ENCODE peak calls at places on chromosomes 2 and 18, in four cellular contexts. I, L, R and B are unnamed samples.

GRCh38 chr2:238771193-238771592 is 76.7 kb upstream of the TWIST2 start:
- DNase-seq in R (peak; percentile 22), L (no peak), I (peak; percentile 48), B (no peak)

GRCh38 chr2:216298719-216299118 is 73.6 kb downstream of the MARCHF4 start:
- DNase-seq in R (peak; percentile 90), L (no peak), I (peak; percentile 67), B (peak; percentile 78)

GRCh38 chr2:182435754-182436153 is 8.9 kb upstream of the PDE1A start:
- DNase-seq in L (no peak), R (peak; percentile 47), I (peak; percentile 66), B (peak; percentile 30)

GRCh38 chr2:109089602-109090300 is 39.3 kb upstream of the SH3RF3 start:
- DNase-seq in R (peak; percentile 3), L (no peak), I (no peak), B (no peak)

GRCh38 chr18:79640875-79641274 is 38.7 kb upstream of the CTDP1 start:
- DNase-seq in R (no peak), I (no peak), L (no peak), B (no peak)

GRCh38 chr2:210000464-210001324 is 1.7 kb upstream of the RPE start:
- DNase-seq in L (no peak), R (no peak), I (no peak), B (no peak)

GRCh38 chr2:149598014-149598395 is 10.4 kb upstream of the MMADHC start:
- DNase-seq in I (no peak), L (no peak), R (no peak), B (no peak)

GRCh38 chr2:222297600-222297935 is 1.2 kb downstream of the PAX3 start:
- DNase-seq in L (no peak), R (no peak), I (no peak), B (no peak)

GRCh38 chr2:217204358-217204757 is 344.5 kb upstream of the TNP1 start:
- DNase-seq in L (no peak), I (peak; percentile 81), R (peak; percentile 64), B (peak; percentile 26)

GRCh38 chr2:9745153-9745899 is 97.9 kb upstream of the TAF1B start:
- DNase-seq in I (no peak), R (no peak), L (no peak), B (peak; percentile 39)

GRCh38 chr2:28522479-28522878 is 26.6 kb downstream of the PLB1 start:
- DNase-seq in R (no peak), L (no peak), I (no peak), B (no peak)

GRCh38 chr2:62383843-62384242 is 122.2 kb downstream of the TMEM17 start:
- DNase-seq in I (peak; percentile 13), L (no peak), R (peak; percentile 27), B (peak; percentile 35)

GRCh38 chr18:35159782-35160181 is 81.1 kb upstream of the ZNF397 start:
- DNase-seq in R (no peak), L (no peak), I (no peak), B (peak; percentile 52)

GRCh38 chr2:235225261-235225660 is 268.6 kb upstream of the AGAP1 start:
- DNase-seq in L (no peak), R (no peak), I (no peak), B (no peak)

GRCh38 chr2:15941970-15942710 is 1.8 kb downstream of the MYCN start:
- DNase-seq in R (no peak), L (no peak), I (no peak), B (no peak)

GRCh38 chr2:14420851-14421250 is 211.7 kb upstream of the LRATD1 start:
- DNase-seq in L (no peak), R (peak; percentile 37), I (no peak), B (peak; percentile 61)

GRCh38 chr2:30847329-30847728 is 40.1 kb upstream of the CAPN13 start:
- DNase-seq in R (no peak), I (no peak), L (no peak), B (peak; percentile 80)

GRCh38 chr2:219650426-219651248 is 23.2 kb downstream of the SLC4A3 start:
- DNase-seq in I (no peak), L (peak; percentile 22), R (no peak), B (no peak)

GRCh38 chr2:200968735-200969134 is 5.3 kb upstream of the ORC2 start:
- DNase-seq in L (no peak), I (no peak), R (no peak), B (no peak)

GRCh38 chr2:200042102-200042735 is 86.8 kb downstream of the MAIP1 start:
- DNase-seq in R (peak; percentile 90), L (no peak), I (peak; percentile 65), B (peak; percentile 72)

GRCh38 chr2:219247678-219248642 is 2.7 kb downstream of the STK16 start:
- DNase-seq in L (no peak), R (no peak), I (no peak), B (no peak)

GRCh38 chr2:174333502-174334277 is 1.1 kb upstream of the SP9 start:
- DNase-seq in I (no peak), R (no peak), L (no peak), B (no peak)
- H3K4me3 ChIP-seq in I (peak overlapping the region; percentile 5), R (peak overlapping the region; percentile 20), L (no peak overlapping the region), B (no peak overlapping the region)

GRCh38 chr2:45912109-45912508 is 260.6 kb downstream of the PRKCE start:
- DNase-seq in L (no peak), R (no peak), I (no peak), B (no peak)

GRCh38 chr2:45909677-45910191 is 258.3 kb downstream of the PRKCE start:
- DNase-seq in I (peak; percentile 10), R (no peak), L (no peak), B (peak; percentile 89)

GRCh38 chr2:45911503-45911902 is 260.0 kb downstream of the PRKCE start:
- DNase-seq in I (no peak), L (no peak), R (no peak), B (no peak)

GRCh38 chr2:45908316-45909150 is 257.1 kb downstream of the PRKCE start:
- DNase-seq in R (no peak), L (no peak), I (no peak), B (peak; percentile 38)

DNA sequence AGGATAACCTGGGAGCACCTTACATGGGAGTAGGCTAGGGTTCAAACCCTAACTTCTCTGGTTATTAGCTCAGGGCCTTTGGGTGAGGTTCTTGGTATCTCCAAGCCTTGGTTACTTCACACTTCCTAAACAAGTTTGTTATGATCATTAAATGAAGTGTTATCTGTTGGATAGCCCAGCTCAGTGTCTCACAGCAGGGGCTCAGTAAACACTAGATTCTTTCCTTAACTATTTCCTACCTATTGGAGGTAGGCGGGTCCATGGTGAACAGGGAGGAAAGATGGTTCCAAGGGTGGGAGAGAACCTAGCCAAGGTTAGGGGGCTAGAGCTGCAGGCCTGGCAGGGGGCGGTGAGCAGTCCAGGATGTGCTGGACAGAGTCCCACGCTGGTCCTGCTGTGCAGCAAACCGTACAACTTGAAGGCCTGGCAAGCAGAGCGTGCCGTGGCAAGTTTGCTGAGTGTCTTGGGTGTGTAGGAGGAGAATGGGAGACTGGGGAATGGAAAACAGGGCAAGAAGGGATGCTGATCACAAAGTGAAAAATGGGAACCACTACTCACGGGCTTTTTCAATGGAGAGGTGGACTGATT is 259.1 kb downstream of the PRKCE start:
- DNase-seq in L (no peak), I (peak; percentile 53), R (no peak), B (peak; percentile 74)
- H3K4me3 ChIP-seq in L (no peak overlapping the region), I (no peak overlapping the region), R (no peak overlapping the region), B (no peak overlapping the region)

GRCh38 chr2:120442541-120442922 is 96.6 kb downstream of the INHBB start:
- DNase-seq in I (no peak), L (no peak), R (no peak), B (no peak)
- H3K4me3 ChIP-seq in I (peak overlapping the region; percentile 14), L (peak overlapping the region; percentile 61), R (peak overlapping the region; percentile 50), B (peak overlapping the region; percentile 40)

GRCh38 chr2:127078691-127079270 is 28.2 kb downstream of the BIN1 start:
- DNase-seq in I (no peak), R (no peak), L (no peak), B (no peak)

GRCh38 chr2:127080941-127081769 is 25.8 kb downstream of the BIN1 start:
- DNase-seq in I (no peak), R (no peak), L (no peak), B (no peak)

GRCh38 chr2:127081826-127082633 is 24.9 kb downstream of the BIN1 start:
- DNase-seq in I (peak; percentile 40), R (no peak), L (no peak), B (no peak)

GRCh38 chr2:127079358-127079920 is 27.5 kb downstream of the BIN1 start:
- DNase-seq in R (no peak), L (no peak), I (no peak), B (no peak)

GRCh38 chr2:127080226-127080940 is 26.6 kb downstream of the BIN1 start:
- DNase-seq in R (no peak), L (no peak), I (no peak), B (no peak)
- H3K4me3 ChIP-seq in R (no peak overlapping the region), L (peak overlapping the region; percentile 44), I (no peak overlapping the region), B (no peak overlapping the region)

GRCh38 chr2:64707276-64707675 is 53.6 kb upstream of the SERTAD2 start:
- DNase-seq in R (no peak), I (no peak), L (no peak), B (no peak)

GRCh38 chr2:64704161-64704560 is 50.4 kb upstream of the SERTAD2 start:
- DNase-seq in L (no peak), R (no peak), I (no peak), B (no peak)

GRCh38 chr2:64711260-64711659 is 57.5 kb upstream of the SERTAD2 start:
- DNase-seq in I (no peak), L (no peak), R (no peak), B (no peak)

GRCh38 chr2:64704996-64705395 is 51.3 kb upstream of the SERTAD2 start:
- DNase-seq in R (no peak), L (no peak), I (no peak), B (no peak)

GRCh38 chr2:64708834-64709233 is 55.1 kb upstream of the SERTAD2 start:
- DNase-seq in R (no peak), L (no peak), I (no peak), B (no peak)
- H3K4me3 ChIP-seq in R (no peak overlapping the region), L (no peak overlapping the region), I (no peak overlapping the region), B (no peak overlapping the region)

DNA sequence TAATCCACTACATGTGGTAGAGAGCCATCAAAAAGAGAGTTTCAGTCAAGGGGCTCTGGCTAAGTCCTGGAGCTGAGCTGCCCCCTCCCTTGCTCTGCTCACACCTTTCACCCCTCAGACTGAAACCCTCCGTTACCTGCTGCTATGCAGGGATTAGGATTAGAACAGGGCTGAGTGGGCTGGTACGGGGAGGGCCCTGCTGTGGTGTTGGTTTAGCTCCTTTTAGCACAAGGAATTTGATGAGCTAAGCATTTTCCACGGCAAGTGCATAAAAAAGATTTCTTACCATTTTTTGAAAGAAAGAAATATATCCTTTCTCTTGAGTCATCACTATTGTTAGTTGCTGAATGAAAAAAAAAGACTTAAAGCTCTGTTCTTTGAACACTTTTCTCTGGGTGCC is 46.3 kb downstream of the TCF7L1 start:
- DNase-seq in R (no peak), L (no peak), I (peak; percentile 44), B (no peak)
- H3K4me3 ChIP-seq in R (no peak overlapping the region), L (no peak overlapping the region), I (no peak overlapping the region), B (no peak overlapping the region)

GRCh38 chr2:105747254-105747909 is 2.7 kb downstream of the NCK2 start:
- DNase-seq in L (no peak), I (no peak), R (no peak), B (no peak)
- H3K4me3 ChIP-seq in L (peak overlapping the region; percentile 90), I (no peak overlapping the region), R (no peak overlapping the region), B (no peak overlapping the region)

GRCh38 chr2:163732718-163733117 is 3.1 kb downstream of the FIGN start:
- DNase-seq in L (no peak), I (no peak), R (peak; percentile 49), B (no peak)

GRCh38 chr2:163734911-163735691 is 707 bp downstream of the FIGN start:
- DNase-seq in L (no peak), I (peak; percentile 41), R (no peak), B (peak; percentile 53)

GRCh38 chr2:163733301-163733938 is 2.4 kb downstream of the FIGN start:
- DNase-seq in I (peak; percentile 43), R (no peak), L (no peak), B (no peak)

GRCh38 chr2:163735692-163736432 is at the start of gene FIGN:
- DNase-seq in L (peak; percentile 87), I (peak; percentile 91), R (peak; percentile 85), B (peak; percentile 81)

GRCh38 chr2:163734401-163734800 is 1.4 kb downstream of the FIGN start:
- DNase-seq in I (no peak), L (no peak), R (no peak), B (no peak)
- H3K4me3 ChIP-seq in I (peak overlapping the region; percentile 85), L (peak overlapping the region; percentile 82), R (peak overlapping the region; percentile 95), B (peak overlapping the region; percentile 81)